ENCODE peak calls at places on chromosomes 3 and 15, in eight cellular contexts. One of them, this sample, is unnamed.

GRCh38 chr3:132554437-132554836 is 42.6 kb upstream of the ACKR4 start:
- DNase-seq in NCI-H1694: no peak
- DNase-seq in G401: no peak
- DNase-seq in heart left ventricle: no peak
- DNase-seq in AG20443: no peak
- DNase-seq in D341Med: no peak
- DNase-seq in GM12864: no peak
- DNase-seq in NCI-H2029: peak
- DNase-seq in this sample: no peak

GRCh38 chr3:127485396-127486170 is 105.0 kb downstream of the TPRA1 start:
- DNase-seq in NCI-H1694: no peak
- DNase-seq in G401: no peak
- DNase-seq in heart left ventricle: no peak
- DNase-seq in AG20443: no peak
- DNase-seq in D341Med: peak
- DNase-seq in GM12864: no peak
- DNase-seq in NCI-H2029: no peak
- DNase-seq in this sample: no peak

GRCh38 chr3:71956716-71957115 is 171.8 kb upstream of the PROK2 start:
- DNase-seq in NCI-H1694: no peak
- DNase-seq in G401: no peak
- DNase-seq in heart left ventricle: no peak
- DNase-seq in AG20443: no peak
- DNase-seq in D341Med: no peak
- DNase-seq in GM12864: no peak
- DNase-seq in NCI-H2029: no peak
- DNase-seq in this sample: no peak

GRCh38 chr3:101849714-101850326 is 506 bp downstream of the NFKBIZ start:
- DNase-seq in NCI-H1694: no peak
- DNase-seq in G401: peak
- DNase-seq in heart left ventricle: peak
- DNase-seq in AG20443: peak
- DNase-seq in D341Med: peak
- DNase-seq in GM12864: no peak
- DNase-seq in NCI-H2029: peak
- DNase-seq in this sample: no peak

GRCh38 chr3:42118762-42119361 is 27.7 kb downstream of the TRAK1 start:
- DNase-seq in NCI-H1694: peak
- DNase-seq in G401: peak
- DNase-seq in heart left ventricle: no peak
- DNase-seq in AG20443: no peak
- DNase-seq in D341Med: peak
- DNase-seq in GM12864: no peak
- DNase-seq in NCI-H2029: peak
- DNase-seq in this sample: peak

GRCh38 chr3:125110016-125110875 is 54.4 kb upstream of the HEG1 start:
- DNase-seq in NCI-H1694: no peak
- DNase-seq in G401: no peak
- DNase-seq in heart left ventricle: no peak
- DNase-seq in AG20443: peak
- DNase-seq in D341Med: no peak
- DNase-seq in GM12864: no peak
- DNase-seq in NCI-H2029: no peak
- DNase-seq in this sample: no peak

GRCh38 chr15:77013786-77014136 is 18.8 kb downstream of the PSTPIP1 start:
- DNase-seq in NCI-H1694: no peak
- DNase-seq in G401: no peak
- DNase-seq in heart left ventricle: no peak
- DNase-seq in AG20443: no peak
- DNase-seq in D341Med: no peak
- DNase-seq in GM12864: no peak
- DNase-seq in NCI-H2029: no peak
- DNase-seq in this sample: no peak

GRCh38 chr15:76335129-76335850 is 1.3 kb upstream of the ISL2 start:
- DNase-seq in NCI-H1694: no peak
- DNase-seq in G401: no peak
- DNase-seq in heart left ventricle: no peak
- DNase-seq in AG20443: no peak
- DNase-seq in D341Med: no peak
- DNase-seq in GM12864: no peak
- DNase-seq in NCI-H2029: no peak
- DNase-seq in this sample: no peak

GRCh38 chr3:133384331-133385027 is 15.4 kb upstream of the BFSP2 start:
- DNase-seq in NCI-H1694: peak
- DNase-seq in G401: peak
- DNase-seq in heart left ventricle: peak
- DNase-seq in AG20443: peak
- DNase-seq in D341Med: peak
- DNase-seq in GM12864: no peak
- DNase-seq in NCI-H2029: peak
- DNase-seq in this sample: peak

GRCh38 chr15:25775317-25775912 is 87.7 kb downstream of the ATP10A start:
- DNase-seq in NCI-H1694: no peak
- DNase-seq in G401: no peak
- DNase-seq in heart left ventricle: peak
- DNase-seq in AG20443: peak
- DNase-seq in D341Med: no peak
- DNase-seq in GM12864: no peak
- DNase-seq in NCI-H2029: no peak
- DNase-seq in this sample: no peak

GRCh38 chr3:147574622-147575021 is 165.5 kb downstream of the ZIC1 start:
- DNase-seq in NCI-H1694: no peak
- DNase-seq in G401: no peak
- DNase-seq in heart left ventricle: no peak
- DNase-seq in AG20443: no peak
- DNase-seq in D341Med: no peak
- DNase-seq in GM12864: no peak
- DNase-seq in NCI-H2029: no peak
- DNase-seq in this sample: no peak

GRCh38 chr15:69755571-69756310 is 303.1 kb downstream of the RPLP1 start:
- DNase-seq in NCI-H1694: no peak
- DNase-seq in G401: no peak
- DNase-seq in heart left ventricle: no peak
- DNase-seq in AG20443: no peak
- DNase-seq in D341Med: no peak
- DNase-seq in GM12864: peak
- DNase-seq in NCI-H2029: no peak
- DNase-seq in this sample: no peak

GRCh38 chr3:156816091-156816793 is 9.9 kb upstream of the LEKR1 start:
- DNase-seq in NCI-H1694: no peak
- DNase-seq in G401: no peak
- DNase-seq in heart left ventricle: peak
- DNase-seq in AG20443: peak
- DNase-seq in D341Med: no peak
- DNase-seq in GM12864: no peak
- DNase-seq in NCI-H2029: peak
- DNase-seq in this sample: no peak

GRCh38 chr3:50539887-50540286 is 27.7 kb downstream of the C3orf18 start:
- DNase-seq in NCI-H1694: no peak
- DNase-seq in G401: no peak
- DNase-seq in heart left ventricle: no peak
- DNase-seq in AG20443: no peak
- DNase-seq in D341Med: no peak
- DNase-seq in GM12864: no peak
- DNase-seq in NCI-H2029: no peak
- DNase-seq in this sample: no peak

GRCh38 chr3:95036526-95037021 is 973.7 kb downstream of the NSUN3 start:
- DNase-seq in NCI-H1694: no peak
- DNase-seq in G401: no peak
- DNase-seq in heart left ventricle: no peak
- DNase-seq in AG20443: no peak
- DNase-seq in D341Med: no peak
- DNase-seq in GM12864: no peak
- DNase-seq in NCI-H2029: no peak
- DNase-seq in this sample: no peak

GRCh38 chr3:174376346-174376745 is 482.8 kb upstream of the NAALADL2 start:
- DNase-seq in NCI-H1694: no peak
- DNase-seq in G401: no peak
- DNase-seq in heart left ventricle: no peak
- DNase-seq in AG20443: peak
- DNase-seq in D341Med: no peak
- DNase-seq in GM12864: no peak
- DNase-seq in NCI-H2029: no peak
- DNase-seq in this sample: no peak

GRCh38 chr3:74614133-74614967 is at the start of gene CNTN3:
- DNase-seq in NCI-H1694: no peak
- DNase-seq in G401: no peak
- DNase-seq in heart left ventricle: no peak
- DNase-seq in AG20443: peak
- DNase-seq in D341Med: peak
- DNase-seq in GM12864: no peak
- DNase-seq in NCI-H2029: no peak
- DNase-seq in this sample: no peak

GRCh38 chr15:69807752-69808151 is 290.0 kb downstream of the TLE3 start:
- DNase-seq in NCI-H1694: no peak
- DNase-seq in G401: no peak
- DNase-seq in heart left ventricle: no peak
- DNase-seq in AG20443: peak
- DNase-seq in D341Med: no peak
- DNase-seq in GM12864: no peak
- DNase-seq in NCI-H2029: no peak
- DNase-seq in this sample: no peak

GRCh38 chr3:77038468-77038927 is 1.4 kb upstream of the ROBO2 start:
- DNase-seq in NCI-H1694: peak
- DNase-seq in G401: peak
- DNase-seq in heart left ventricle: peak
- DNase-seq in AG20443: peak
- DNase-seq in D341Med: peak
- DNase-seq in GM12864: no peak
- DNase-seq in NCI-H2029: peak
- DNase-seq in this sample: peak

GRCh38 chr3:16174389-16174788 is at the start of gene GALNT15:
- DNase-seq in NCI-H1694: peak
- DNase-seq in G401: peak
- DNase-seq in heart left ventricle: peak
- DNase-seq in AG20443: peak
- DNase-seq in D341Med: no peak
- DNase-seq in GM12864: no peak
- DNase-seq in NCI-H2029: no peak
- DNase-seq in this sample: no peak

GRCh38 chr3:11643212-11644087 is at the start of gene VGLL4:
- DNase-seq in NCI-H1694: peak
- DNase-seq in G401: peak
- DNase-seq in heart left ventricle: peak
- DNase-seq in AG20443: peak
- DNase-seq in D341Med: peak
- DNase-seq in GM12864: no peak
- DNase-seq in NCI-H2029: peak
- DNase-seq in this sample: peak

GRCh38 chr15:63234479-63234878 is 42.9 kb upstream of the APH1B start:
- DNase-seq in NCI-H1694: no peak
- DNase-seq in G401: no peak
- DNase-seq in heart left ventricle: peak
- DNase-seq in AG20443: peak
- DNase-seq in D341Med: no peak
- DNase-seq in GM12864: no peak
- DNase-seq in NCI-H2029: no peak
- DNase-seq in this sample: no peak

GRCh38 chr15:42890161-42890913 is 30.2 kb downstream of the TTBK2 start:
- DNase-seq in NCI-H1694: no peak
- DNase-seq in G401: no peak
- DNase-seq in heart left ventricle: no peak
- DNase-seq in AG20443: peak
- DNase-seq in D341Med: no peak
- DNase-seq in GM12864: no peak
- DNase-seq in NCI-H2029: no peak
- DNase-seq in this sample: no peak

GRCh38 chr15:77069521-77070121 is 1.3 kb downstream of the TSPAN3 start:
- DNase-seq in NCI-H1694: no peak
- DNase-seq in G401: peak
- DNase-seq in heart left ventricle: no peak
- DNase-seq in AG20443: no peak
- DNase-seq in D341Med: no peak
- DNase-seq in GM12864: no peak
- DNase-seq in NCI-H2029: peak
- DNase-seq in this sample: peak

GRCh38 chr3:177345049-177345972 is 148.0 kb upstream of the TBL1XR1 start:
- DNase-seq in NCI-H1694: no peak
- DNase-seq in G401: peak
- DNase-seq in heart left ventricle: peak
- DNase-seq in AG20443: peak
- DNase-seq in D341Med: peak
- DNase-seq in GM12864: no peak
- DNase-seq in NCI-H2029: peak
- DNase-seq in this sample: peak

GRCh38 chr15:48868549-48868948 is 9.4 kb upstream of the EID1 start:
- DNase-seq in NCI-H1694: no peak
- DNase-seq in G401: no peak
- DNase-seq in heart left ventricle: no peak
- DNase-seq in AG20443: peak
- DNase-seq in D341Med: peak
- DNase-seq in GM12864: no peak
- DNase-seq in NCI-H2029: no peak
- DNase-seq in this sample: no peak

GRCh38 chr3:151146071-151146730 is 56.8 kb downstream of the GPR171 start:
- DNase-seq in NCI-H1694: peak
- DNase-seq in G401: peak
- DNase-seq in heart left ventricle: peak
- DNase-seq in AG20443: peak
- DNase-seq in D341Med: peak
- DNase-seq in GM12864: no peak
- DNase-seq in NCI-H2029: peak
- DNase-seq in this sample: peak

GRCh38 chr15:72486144-72486543 is 12.0 kb downstream of the ARIH1 start:
- DNase-seq in NCI-H1694: no peak
- DNase-seq in G401: no peak
- DNase-seq in heart left ventricle: no peak
- DNase-seq in AG20443: no peak
- DNase-seq in D341Med: no peak
- DNase-seq in GM12864: no peak
- DNase-seq in NCI-H2029: no peak
- DNase-seq in this sample: no peak

GRCh38 chr3:134317106-134317947 is 56.9 kb downstream of the AMOTL2 start:
- DNase-seq in NCI-H1694: no peak
- DNase-seq in G401: no peak
- DNase-seq in heart left ventricle: no peak
- DNase-seq in AG20443: no peak
- DNase-seq in D341Med: no peak
- DNase-seq in GM12864: no peak
- DNase-seq in NCI-H2029: no peak
- DNase-seq in this sample: no peak

GRCh38 chr3:50194128-50194902 is 2.9 kb downstream of the GNAT1 start:
- DNase-seq in NCI-H1694: no peak
- DNase-seq in G401: peak
- DNase-seq in heart left ventricle: peak
- DNase-seq in AG20443: peak
- DNase-seq in D341Med: peak
- DNase-seq in GM12864: peak
- DNase-seq in NCI-H2029: no peak
- DNase-seq in this sample: peak

GRCh38 chr3:170709046-170709445 is 123.2 kb upstream of the SLC7A14 start:
- DNase-seq in NCI-H1694: no peak
- DNase-seq in G401: no peak
- DNase-seq in heart left ventricle: no peak
- DNase-seq in AG20443: peak
- DNase-seq in D341Med: no peak
- DNase-seq in GM12864: no peak
- DNase-seq in NCI-H2029: no peak
- DNase-seq in this sample: no peak

GRCh38 chr15:89412906-89413411 is 78.3 kb upstream of the POLG start:
- DNase-seq in NCI-H1694: no peak
- DNase-seq in G401: no peak
- DNase-seq in heart left ventricle: no peak
- DNase-seq in AG20443: no peak
- DNase-seq in D341Med: no peak
- DNase-seq in GM12864: no peak
- DNase-seq in NCI-H2029: no peak
- DNase-seq in this sample: no peak

GRCh38 chr15:72195101-72195511 is 2.5 kb downstream of the GRAMD2A start:
- DNase-seq in NCI-H1694: no peak
- DNase-seq in G401: no peak
- DNase-seq in heart left ventricle: no peak
- DNase-seq in AG20443: no peak
- DNase-seq in D341Med: no peak
- DNase-seq in GM12864: no peak
- DNase-seq in NCI-H2029: no peak
- DNase-seq in this sample: no peak

GRCh38 chr3:13262493-13263211 is 157.5 kb downstream of the NUP210 start:
- DNase-seq in NCI-H1694: no peak
- DNase-seq in G401: no peak
- DNase-seq in heart left ventricle: no peak
- DNase-seq in AG20443: no peak
- DNase-seq in D341Med: no peak
- DNase-seq in GM12864: no peak
- DNase-seq in NCI-H2029: peak
- DNase-seq in this sample: peak